ENCODE peak calls at places on chromosomes 6 and 20, in four cellular contexts. E is choroid plexus epithelial cell, N is fibroblast of the aortic adventitia, A is heart right ventricle. O is an unnamed sample.
A peak's percentile ranks its signal among the peaks of the same experiment; 100 is the strongest.

GRCh38 chr20:38757145-38757800 is 9.0 kb downstream of the ACTR5 start:
- DNase-seq in E (peak; percentile 41), N (peak; percentile 54), A (no peak), O (no peak)

GRCh38 chr6:4383910-4384637 is 248.7 kb upstream of the ECI2 start:
- DNase-seq in E (no peak), N (no peak), A (no peak), O (no peak)

GRCh38 chr6:340991-341827 is 48.9 kb downstream of the DUSP22 start:
- DNase-seq in E (no peak), N (no peak), A (peak; percentile 29), O (peak; percentile 63)

GRCh38 chr6:37546141-37546871 is 46.6 kb upstream of the CCDC167 start:
- DNase-seq in E (no peak), N (no peak), A (no peak), O (no peak)

GRCh38 chr6:88566746-88567534 is 396.5 kb downstream of the RNGTT start:
- DNase-seq in E (no peak), N (no peak), A (no peak), O (peak; percentile 56)

GRCh38 chr6:170023620-170024521 is 267.0 kb downstream of the DLL1 start:
- DNase-seq in E (no peak), N (no peak), A (peak; percentile 28), O (no peak)

GRCh38 chr6:4402477-4402976 is 267.2 kb upstream of the ECI2 start:
- DNase-seq in E (peak; percentile 84), N (peak; percentile 88), A (peak; percentile 71), O (peak; percentile 21)

GRCh38 chr6:36121752-36122494 is 8.4 kb upstream of the MAPK13 start:
- DNase-seq in E (no peak), N (no peak), A (no peak), O (no peak)

GRCh38 chr20:50220093-50220893 is 29.7 kb downstream of the CEBPB start:
- DNase-seq in E (no peak), N (no peak), A (no peak), O (no peak)

GRCh38 chr20:38790210-38791053 is 15.1 kb upstream of the PPP1R16B start:
- DNase-seq in E (peak; percentile 47), N (peak; percentile 55), A (no peak), O (peak; percentile 72)

GRCh38 chr6:75524322-75524972 is 30.8 kb upstream of the FILIP1 start:
- DNase-seq in E (peak; percentile 99), N (peak; percentile 79), A (no peak), O (no peak)

DNA sequence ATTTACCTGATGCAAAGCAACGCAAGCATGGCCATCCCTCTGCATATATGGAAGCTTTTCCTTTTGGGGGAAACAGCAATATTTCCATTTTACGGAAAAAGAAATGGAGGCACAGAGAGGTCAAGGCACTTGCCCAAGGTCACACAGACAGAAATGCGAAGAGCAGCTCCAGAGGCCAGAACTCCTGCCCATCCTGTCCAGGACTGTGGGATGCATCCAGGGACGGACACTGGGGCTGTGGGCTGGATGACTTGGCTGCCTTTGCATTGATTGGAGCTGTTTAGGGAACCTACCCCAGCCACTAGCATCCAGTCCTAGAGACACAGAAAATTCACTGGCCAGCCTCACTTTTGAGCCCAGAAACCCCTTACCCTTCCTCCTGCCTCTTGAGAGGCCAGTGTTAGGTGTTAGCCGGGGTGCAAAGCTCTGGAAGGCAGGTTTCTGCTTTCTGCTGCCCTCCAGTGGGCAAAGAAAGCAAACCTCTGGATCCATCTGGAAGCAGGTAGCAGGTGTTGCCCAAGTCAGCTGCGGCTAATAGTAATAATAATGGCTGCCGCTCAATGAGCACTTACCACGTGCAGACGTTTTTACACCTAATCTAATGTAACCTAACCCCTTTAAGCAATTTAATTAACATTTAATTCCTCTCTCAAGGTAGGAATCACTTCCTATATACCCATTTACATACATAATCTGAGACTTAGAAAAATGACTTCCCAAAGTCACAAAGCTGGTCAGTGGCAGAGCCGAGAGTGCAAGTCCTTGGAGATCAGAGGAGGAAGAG is 31.7 kb upstream of the CCN5 start:
- DNase-seq in E (peak; percentile 74), N (no peak), A (no peak), O (peak; percentile 90)
- TF ChIP-seq CTCF in E (peak; percentile 87), N (peak; percentile 59), A (peak; percentile 75), O (peak; percentile 73)

GRCh38 chr6:145036848-145037567 is 698.3 kb downstream of the EPM2A start:
- DNase-seq in E (peak; percentile 38), N (peak; percentile 57), A (no peak), O (no peak)

GRCh38 chr6:145044606-145045275 is 690.6 kb downstream of the EPM2A start:
- DNase-seq in E (peak; percentile 84), N (peak; percentile 79), A (no peak), O (no peak)

GRCh38 chr6:145043926-145044500 is 691.3 kb downstream of the EPM2A start:
- DNase-seq in E (no peak), N (no peak), A (no peak), O (peak; percentile 27)

GRCh38 chr6:145042559-145042958 is 692.8 kb downstream of the EPM2A start:
- DNase-seq in E (no peak), N (no peak), A (no peak), O (peak; percentile 17)
- TF ChIP-seq CTCF in E (peak; percentile 28), N (no peak), A (no peak), O (peak; percentile 40)

GRCh38 chr20:1392693-1393506 is at the start of gene FKBP1A:
- DNase-seq in E (peak; percentile 89), N (peak; percentile 83), A (peak; percentile 90), O (peak; percentile 95)
- TF ChIP-seq CTCF in E (no peak), N (no peak), A (peak; percentile 31), O (no peak)

GRCh38 chr6:149628865-149629544 is 19.5 kb downstream of the KATNA1 start:
- DNase-seq in E (no peak), N (no peak), A (no peak), O (peak; percentile 63)
- TF ChIP-seq CTCF in E (no peak), N (no peak), A (no peak), O (no peak)

GRCh38 chr20:36215778-36216177 is 20.5 kb upstream of the AAR2 start:
- DNase-seq in E (no peak), N (no peak), A (no peak), O (no peak)

GRCh38 chr20:36216314-36217025 is 19.8 kb upstream of the AAR2 start:
- DNase-seq in E (no peak), N (no peak), A (no peak), O (no peak)

GRCh38 chr20:36218380-36219064 is 17.8 kb upstream of the AAR2 start:
- DNase-seq in E (no peak), N (no peak), A (no peak), O (no peak)

GRCh38 chr20:36214684-36215256 is 21.5 kb upstream of the AAR2 start:
- DNase-seq in E (peak; percentile 62), N (peak; percentile 37), A (no peak), O (peak; percentile 57)

GRCh38 chr20:36217226-36217625 is 19.1 kb upstream of the AAR2 start:
- DNase-seq in E (no peak), N (no peak), A (no peak), O (no peak)
- TF ChIP-seq CTCF in E (peak; percentile 20), N (no peak), A (no peak), O (no peak)

DNA sequence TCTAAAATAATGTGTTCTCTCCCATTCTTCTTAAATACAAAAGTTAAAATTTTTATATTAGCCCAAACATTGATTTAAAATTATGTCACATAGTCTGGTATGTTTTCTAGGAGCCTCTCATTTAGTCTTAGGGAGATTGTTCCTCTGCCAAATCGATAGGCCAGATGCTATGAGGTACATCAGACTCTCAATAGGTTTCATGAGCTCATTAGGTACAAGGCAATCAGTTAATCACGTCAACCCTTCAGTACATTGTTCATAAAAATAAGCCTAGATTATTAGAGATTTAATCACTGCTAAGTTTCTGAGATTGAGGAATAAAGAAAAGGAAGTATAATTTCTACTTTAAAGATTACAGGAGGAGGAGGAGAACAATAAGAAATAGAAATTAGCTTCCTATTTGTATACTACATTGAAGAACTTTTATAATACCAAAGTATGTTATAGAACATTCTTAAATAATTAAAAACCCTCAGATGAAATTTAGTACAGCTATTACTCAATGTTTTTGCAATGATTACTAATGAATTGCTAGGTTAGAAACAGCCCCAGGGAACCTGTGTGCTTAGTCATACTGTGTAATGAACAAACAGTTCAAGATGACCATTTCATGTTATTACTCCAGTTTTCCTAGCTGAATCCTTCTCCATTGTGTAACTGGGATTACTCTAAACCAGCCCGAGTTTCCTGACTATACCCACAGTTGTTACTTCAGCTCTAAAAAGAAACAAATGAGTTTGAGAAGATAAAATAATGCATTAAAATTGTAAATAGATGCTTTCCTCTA is 117.0 kb downstream of the BMP5 start:
- DNase-seq in E (peak; percentile 91), N (peak; percentile 83), A (no peak), O (no peak)
- TF ChIP-seq CTCF in E (no peak), N (no peak), A (no peak), O (no peak)

GRCh38 chr6:82142524-82142923 is 105.0 kb downstream of the IBTK start:
- DNase-seq in E (no peak), N (no peak), A (no peak), O (no peak)

GRCh38 chr6:82144007-82144851 is 103.3 kb downstream of the IBTK start:
- DNase-seq in E (peak; percentile 93), N (peak; percentile 94), A (peak; percentile 53), O (peak; percentile 30)

GRCh38 chr6:82144852-82145332 is 102.7 kb downstream of the IBTK start:
- DNase-seq in E (peak; percentile 89), N (peak; percentile 79), A (peak; percentile 83), O (peak; percentile 5)

GRCh38 chr6:82143041-82143481 is 104.5 kb downstream of the IBTK start:
- DNase-seq in E (no peak), N (peak; percentile 63), A (peak; percentile 41), O (no peak)

DNA sequence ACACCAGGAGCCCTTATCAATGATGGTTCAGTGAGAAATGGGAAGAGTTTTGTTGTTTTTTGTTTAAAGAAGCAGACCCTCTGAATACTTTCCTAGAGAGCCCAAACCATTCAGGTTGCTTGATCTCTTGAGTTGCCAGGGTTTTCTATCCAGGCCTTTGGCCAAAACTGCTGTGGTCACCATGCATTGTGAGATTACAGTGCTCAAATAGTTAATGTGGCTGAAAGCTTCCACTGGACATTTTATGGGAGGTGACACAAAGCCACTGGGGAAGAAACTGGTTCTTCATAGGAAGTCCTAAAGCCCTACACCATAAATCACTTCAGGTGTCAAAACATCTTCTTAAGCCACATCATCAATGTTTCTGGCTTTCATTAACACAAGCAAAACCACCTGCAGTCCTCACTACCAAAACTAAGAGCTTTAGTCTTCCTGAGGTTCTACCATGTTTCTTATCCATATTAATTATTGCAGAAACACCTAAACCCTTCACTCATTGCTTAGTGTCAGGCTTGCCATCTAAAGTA is 101.6 kb downstream of the IBTK start:
- DNase-seq in E (no peak), N (no peak), A (no peak), O (no peak)
- TF ChIP-seq CTCF in E (no peak), N (no peak), A (no peak), O (no peak)

GRCh38 chr20:37544386-37544785 is 16.7 kb upstream of the BLCAP start:
- DNase-seq in E (no peak), N (no peak), A (no peak), O (no peak)

GRCh38 chr20:37541326-37541725 is 13.7 kb upstream of the BLCAP start:
- DNase-seq in E (no peak), N (no peak), A (no peak), O (no peak)

GRCh38 chr20:37542281-37542680 is 14.6 kb upstream of the BLCAP start:
- DNase-seq in E (peak; percentile 36), N (no peak), A (no peak), O (no peak)

GRCh38 chr20:37545516-37545915 is 17.8 kb upstream of the BLCAP start:
- DNase-seq in E (no peak), N (no peak), A (no peak), O (no peak)

GRCh38 chr20:37543828-37544227 is 16.2 kb upstream of the BLCAP start:
- DNase-seq in E (peak; percentile 77), N (peak; percentile 60), A (no peak), O (no peak)
- TF ChIP-seq CTCF in E (peak; percentile 72), N (peak; percentile 63), A (peak; percentile 27), O (no peak)

GRCh38 chr6:34350100-34350936 is 42.2 kb downstream of the NUDT3 start:
- DNase-seq in E (peak; percentile 49), N (peak; percentile 7), A (no peak), O (no peak)
- TF ChIP-seq CTCF in E (no peak), N (no peak), A (no peak), O (no peak)